ENCODE peak calls at places on chromosomes 1 and 21, in nine cellular contexts. One of them, this sample, is unnamed.

GRCh38 chr1:44076093-44076492 is 42.5 kb upstream of the KLF17 start:
- DNase-seq in neuronal stem cell: no peak
- DNase-seq in GM23248: peak
- DNase-seq in PC-3: no peak
- DNase-seq in mesenchymal stem cell: peak
- DNase-seq in fibroblast of lung: peak
- DNase-seq in SK-N-SH: no peak
- DNase-seq in DND-41: no peak
- DNase-seq in GM23338: no peak
- DNase-seq in this sample: no peak

GRCh38 chr21:35517848-35518247 is 468.7 kb upstream of the RUNX1 start:
- DNase-seq in GM23338: no peak
- DNase-seq in PC-3: no peak
- DNase-seq in mesenchymal stem cell: no peak
- DNase-seq in GM23248: no peak
- DNase-seq in DND-41: no peak
- DNase-seq in neuronal stem cell: no peak
- DNase-seq in SK-N-SH: no peak
- DNase-seq in fibroblast of lung: no peak
- DNase-seq in this sample: no peak

GRCh38 chr1:33338495-33339211 is 17.8 kb upstream of the A3GALT2 start:
- DNase-seq in GM23338: peak
- DNase-seq in neuronal stem cell: no peak
- DNase-seq in PC-3: no peak
- DNase-seq in GM23248: peak
- DNase-seq in SK-N-SH: no peak
- DNase-seq in DND-41: no peak
- DNase-seq in fibroblast of lung: peak
- DNase-seq in mesenchymal stem cell: peak
- DNase-seq in this sample: no peak

GRCh38 chr1:119943216-119943615 is 46.9 kb upstream of the ADAM30 start:
- DNase-seq in GM23248: no peak
- DNase-seq in fibroblast of lung: no peak
- DNase-seq in neuronal stem cell: no peak
- DNase-seq in PC-3: no peak
- DNase-seq in mesenchymal stem cell: no peak
- DNase-seq in DND-41: no peak
- DNase-seq in SK-N-SH: no peak
- DNase-seq in GM23338: no peak
- DNase-seq in this sample: peak

GRCh38 chr21:41659791-41660560 is 106.9 kb downstream of the RIPK4 start:
- DNase-seq in neuronal stem cell: no peak
- DNase-seq in mesenchymal stem cell: no peak
- DNase-seq in PC-3: peak
- DNase-seq in fibroblast of lung: peak
- DNase-seq in GM23248: peak
- DNase-seq in DND-41: peak
- DNase-seq in GM23338: no peak
- DNase-seq in SK-N-SH: no peak
- DNase-seq in this sample: peak

GRCh38 chr1:85681087-85681486 is 27.1 kb downstream of the ZNHIT6 start:
- DNase-seq in GM23248: peak
- DNase-seq in DND-41: no peak
- DNase-seq in SK-N-SH: no peak
- DNase-seq in neuronal stem cell: peak
- DNase-seq in PC-3: no peak
- DNase-seq in mesenchymal stem cell: peak
- DNase-seq in fibroblast of lung: peak
- DNase-seq in GM23338: no peak
- DNase-seq in this sample: no peak

GRCh38 chr1:33086384-33086850 is 5.5 kb downstream of the AZIN2 start:
- DNase-seq in SK-N-SH: peak
- DNase-seq in GM23338: peak
- DNase-seq in neuronal stem cell: peak
- DNase-seq in GM23248: peak
- DNase-seq in PC-3: peak
- DNase-seq in fibroblast of lung: peak
- DNase-seq in mesenchymal stem cell: peak
- DNase-seq in DND-41: peak
- DNase-seq in this sample: peak

GRCh38 chr1:112515311-112516009 is 6.7 kb downstream of the WNT2B start:
- DNase-seq in GM23248: peak
- DNase-seq in PC-3: peak
- DNase-seq in neuronal stem cell: peak
- DNase-seq in GM23338: peak
- DNase-seq in SK-N-SH: no peak
- DNase-seq in fibroblast of lung: peak
- DNase-seq in mesenchymal stem cell: peak
- DNase-seq in DND-41: no peak
- DNase-seq in this sample: peak

GRCh38 chr1:27663735-27664119 is 8.3 kb downstream of the IFI6 start:
- DNase-seq in SK-N-SH: no peak
- DNase-seq in mesenchymal stem cell: no peak
- DNase-seq in GM23248: peak
- DNase-seq in DND-41: no peak
- DNase-seq in PC-3: no peak
- DNase-seq in neuronal stem cell: no peak
- DNase-seq in fibroblast of lung: no peak
- DNase-seq in GM23338: no peak
- DNase-seq in this sample: no peak

GRCh38 chr1:248165186-248165585 is 9.4 kb upstream of the OR2M2 start:
- DNase-seq in mesenchymal stem cell: no peak
- DNase-seq in DND-41: no peak
- DNase-seq in PC-3: no peak
- DNase-seq in GM23338: no peak
- DNase-seq in neuronal stem cell: no peak
- DNase-seq in fibroblast of lung: no peak
- DNase-seq in GM23248: no peak
- DNase-seq in SK-N-SH: no peak
- DNase-seq in this sample: no peak

GRCh38 chr1:179126338-179127060 is 44.6 kb downstream of the TOR3A start:
- DNase-seq in SK-N-SH: no peak
- DNase-seq in DND-41: no peak
- DNase-seq in fibroblast of lung: peak
- DNase-seq in PC-3: no peak
- DNase-seq in neuronal stem cell: no peak
- DNase-seq in GM23338: no peak
- DNase-seq in GM23248: no peak
- DNase-seq in mesenchymal stem cell: no peak
- DNase-seq in this sample: no peak

GRCh38 chr1:204941415-204942338 is 71.0 kb downstream of the NFASC start:
- DNase-seq in neuronal stem cell: peak
- DNase-seq in GM23248: peak
- DNase-seq in GM23338: peak
- DNase-seq in mesenchymal stem cell: peak
- DNase-seq in DND-41: peak
- DNase-seq in PC-3: peak
- DNase-seq in fibroblast of lung: peak
- DNase-seq in SK-N-SH: peak
- DNase-seq in this sample: peak

GRCh38 chr1:102434421-102434820 is 437.7 kb upstream of the OLFM3 start:
- DNase-seq in mesenchymal stem cell: peak
- DNase-seq in GM23338: peak
- DNase-seq in GM23248: peak
- DNase-seq in SK-N-SH: peak
- DNase-seq in DND-41: peak
- DNase-seq in PC-3: peak
- DNase-seq in fibroblast of lung: no peak
- DNase-seq in neuronal stem cell: peak
- DNase-seq in this sample: peak

GRCh38 chr1:161305872-161306519 is 3.8 kb downstream of the MPZ start:
- DNase-seq in neuronal stem cell: peak
- DNase-seq in PC-3: no peak
- DNase-seq in fibroblast of lung: peak
- DNase-seq in GM23338: peak
- DNase-seq in DND-41: peak
- DNase-seq in GM23248: peak
- DNase-seq in SK-N-SH: peak
- DNase-seq in mesenchymal stem cell: peak
- DNase-seq in this sample: peak

GRCh38 chr21:26519142-26519541 is 53.9 kb downstream of the CYYR1 start:
- DNase-seq in SK-N-SH: no peak
- DNase-seq in fibroblast of lung: no peak
- DNase-seq in neuronal stem cell: no peak
- DNase-seq in DND-41: no peak
- DNase-seq in GM23248: no peak
- DNase-seq in mesenchymal stem cell: no peak
- DNase-seq in GM23338: no peak
- DNase-seq in PC-3: peak
- DNase-seq in this sample: no peak

GRCh38 chr21:46112731-46113215 is 14.9 kb downstream of the COL6A2 start:
- DNase-seq in GM23338: no peak
- DNase-seq in GM23248: no peak
- DNase-seq in mesenchymal stem cell: no peak
- DNase-seq in PC-3: no peak
- DNase-seq in neuronal stem cell: no peak
- DNase-seq in SK-N-SH: no peak
- DNase-seq in DND-41: no peak
- DNase-seq in fibroblast of lung: no peak
- DNase-seq in this sample: peak

GRCh38 chr1:218557731-218558130 is 212.6 kb downstream of the TGFB2 start:
- DNase-seq in DND-41: no peak
- DNase-seq in neuronal stem cell: no peak
- DNase-seq in GM23248: no peak
- DNase-seq in fibroblast of lung: peak
- DNase-seq in GM23338: peak
- DNase-seq in SK-N-SH: peak
- DNase-seq in PC-3: peak
- DNase-seq in mesenchymal stem cell: no peak
- DNase-seq in this sample: no peak

GRCh38 chr1:235783148-235783776 is 83.4 kb downstream of the LYST start:
- DNase-seq in mesenchymal stem cell: peak
- DNase-seq in neuronal stem cell: peak
- DNase-seq in GM23338: peak
- DNase-seq in PC-3: peak
- DNase-seq in fibroblast of lung: peak
- DNase-seq in GM23248: peak
- DNase-seq in DND-41: no peak
- DNase-seq in SK-N-SH: peak
- DNase-seq in this sample: peak

GRCh38 chr21:25329227-25329626 is 278.1 kb downstream of the MRPL39 start:
- DNase-seq in neuronal stem cell: no peak
- DNase-seq in fibroblast of lung: peak
- DNase-seq in GM23338: no peak
- DNase-seq in GM23248: peak
- DNase-seq in PC-3: peak
- DNase-seq in mesenchymal stem cell: no peak
- DNase-seq in SK-N-SH: no peak
- DNase-seq in DND-41: no peak
- DNase-seq in this sample: peak

GRCh38 chr1:113929750-113930498 is 800 bp downstream of the HIPK1 start:
- DNase-seq in SK-N-SH: no peak
- DNase-seq in mesenchymal stem cell: no peak
- DNase-seq in PC-3: peak
- DNase-seq in GM23248: peak
- DNase-seq in neuronal stem cell: peak
- DNase-seq in fibroblast of lung: no peak
- DNase-seq in GM23338: peak
- DNase-seq in DND-41: peak
- DNase-seq in this sample: peak

GRCh38 chr1:203174324-203174985 is 1.2 kb downstream of the MYBPH start:
- DNase-seq in neuronal stem cell: no peak
- DNase-seq in fibroblast of lung: no peak
- DNase-seq in DND-41: no peak
- DNase-seq in SK-N-SH: no peak
- DNase-seq in GM23338: no peak
- DNase-seq in mesenchymal stem cell: no peak
- DNase-seq in PC-3: no peak
- DNase-seq in GM23248: no peak
- DNase-seq in this sample: peak
- H3K4me3 ChIP-seq in neuronal stem cell: no peak
- H3K4me3 ChIP-seq in fibroblast of lung: no peak
- H3K4me3 ChIP-seq in DND-41: no peak
- H3K4me3 ChIP-seq in SK-N-SH: no peak
- H3K4me3 ChIP-seq in GM23338: no peak
- H3K4me3 ChIP-seq in mesenchymal stem cell: no peak
- H3K4me3 ChIP-seq in PC-3: no peak
- H3K4me3 ChIP-seq in GM23248: no peak
- H3K4me3 ChIP-seq in this sample: no peak

GRCh38 chr1:182839209-182840065 is at the start of gene DHX9:
- DNase-seq in GM23338: peak
- DNase-seq in PC-3: peak
- DNase-seq in mesenchymal stem cell: peak
- DNase-seq in GM23248: peak
- DNase-seq in SK-N-SH: peak
- DNase-seq in DND-41: peak
- DNase-seq in neuronal stem cell: peak
- DNase-seq in fibroblast of lung: peak
- DNase-seq in this sample: peak
- H2AFZ ChIP-seq in GM23338: peak
- H2AFZ ChIP-seq in PC-3: peak
- H2AFZ ChIP-seq in mesenchymal stem cell: peak
- H2AFZ ChIP-seq in GM23248: peak
- H2AFZ ChIP-seq in SK-N-SH: peak
- H2AFZ ChIP-seq in DND-41: peak
- H2AFZ ChIP-seq in neuronal stem cell: peak
- H2AFZ ChIP-seq in fibroblast of lung: peak
- H2AFZ ChIP-seq in this sample: peak

GRCh38 chr1:211497489-211498045 is 5.6 kb upstream of the RD3 start:
- DNase-seq in GM23338: no peak
- DNase-seq in fibroblast of lung: no peak
- DNase-seq in neuronal stem cell: no peak
- DNase-seq in DND-41: no peak
- DNase-seq in PC-3: peak
- DNase-seq in SK-N-SH: no peak
- DNase-seq in GM23248: no peak
- DNase-seq in mesenchymal stem cell: no peak
- DNase-seq in this sample: no peak

GRCh38 chr1:211507365-211507764 is 15.4 kb upstream of the RD3 start:
- DNase-seq in GM23338: no peak
- DNase-seq in fibroblast of lung: no peak
- DNase-seq in PC-3: no peak
- DNase-seq in SK-N-SH: no peak
- DNase-seq in GM23248: no peak
- DNase-seq in DND-41: no peak
- DNase-seq in neuronal stem cell: no peak
- DNase-seq in mesenchymal stem cell: no peak
- DNase-seq in this sample: no peak

GRCh38 chr1:211503542-211503941 is 11.6 kb upstream of the RD3 start:
- DNase-seq in SK-N-SH: no peak
- DNase-seq in fibroblast of lung: no peak
- DNase-seq in neuronal stem cell: no peak
- DNase-seq in PC-3: no peak
- DNase-seq in GM23338: no peak
- DNase-seq in GM23248: no peak
- DNase-seq in mesenchymal stem cell: no peak
- DNase-seq in DND-41: no peak
- DNase-seq in this sample: no peak

GRCh38 chr1:211501671-211502413 is 9.9 kb upstream of the RD3 start:
- DNase-seq in PC-3: no peak
- DNase-seq in GM23338: no peak
- DNase-seq in SK-N-SH: no peak
- DNase-seq in neuronal stem cell: no peak
- DNase-seq in mesenchymal stem cell: peak
- DNase-seq in DND-41: no peak
- DNase-seq in fibroblast of lung: no peak
- DNase-seq in GM23248: no peak
- DNase-seq in this sample: no peak
- H3K27ac ChIP-seq in PC-3: no peak
- H3K27ac ChIP-seq in GM23338: no peak
- H3K27ac ChIP-seq in SK-N-SH: no peak
- H3K27ac ChIP-seq in neuronal stem cell: no peak
- H3K27ac ChIP-seq in mesenchymal stem cell: no peak
- H3K27ac ChIP-seq in DND-41: no peak
- H3K27ac ChIP-seq in fibroblast of lung: no peak
- H3K27ac ChIP-seq in GM23248: no peak
- H3K27ac ChIP-seq in this sample: no peak

GRCh38 chr1:39567302-39567701 is 9.3 kb downstream of the PABPC4 start:
- DNase-seq in GM23338: no peak
- DNase-seq in fibroblast of lung: no peak
- DNase-seq in PC-3: no peak
- DNase-seq in DND-41: no peak
- DNase-seq in GM23248: no peak
- DNase-seq in neuronal stem cell: no peak
- DNase-seq in SK-N-SH: no peak
- DNase-seq in mesenchymal stem cell: no peak
- DNase-seq in this sample: no peak
- H3K4me3 ChIP-seq in GM23338: no peak
- H3K4me3 ChIP-seq in fibroblast of lung: no peak
- H3K4me3 ChIP-seq in PC-3: no peak
- H3K4me3 ChIP-seq in DND-41: no peak
- H3K4me3 ChIP-seq in GM23248: no peak
- H3K4me3 ChIP-seq in neuronal stem cell: no peak
- H3K4me3 ChIP-seq in SK-N-SH: no peak
- H3K4me3 ChIP-seq in mesenchymal stem cell: no peak
- H3K4me3 ChIP-seq in this sample: no peak

This sample was measured in osteoblast.